ENCODE peak calls at places on chromosome 11, in four cellular contexts. W, D, Y and A are unnamed samples.

GRCh38 chr11:8209208-8209807 is 40.5 kb upstream of the RIC3 start:
- DNase-seq in W (peak; percentile 23), D (no peak), Y (no peak), A (peak; percentile 79)

GRCh38 chr11:126059238-126059761 is 3.4 kb downstream of the CDON start:
- DNase-seq in W (no peak), D (no peak), Y (no peak), A (no peak)

GRCh38 chr11:70883973-70884688 is 368.2 kb downstream of the SHANK2 start:
- DNase-seq in W (no peak), D (no peak), Y (no peak), A (peak; percentile 75)

GRCh38 chr11:101470881-101471535 is 112.8 kb downstream of the TRPC6 start:
- DNase-seq in W (no peak), D (no peak), Y (peak; percentile 31), A (no peak)

GRCh38 chr11:6232899-6233298 is 1.5 kb downstream of the FHIP1B start:
- DNase-seq in W (no peak), D (no peak), Y (no peak), A (no peak)

GRCh38 chr11:66071326-66071870 is 1.3 kb downstream of the PACS1 start:
- DNase-seq in W (no peak), D (no peak), Y (no peak), A (no peak)

GRCh38 chr11:86174101-86175046 is 70.2 kb upstream of the EED start:
- DNase-seq in W (no peak), D (peak; percentile 86), Y (peak; percentile 99), A (peak; percentile 91)

GRCh38 chr11:75873417-75874148 is 58.6 kb downstream of the UVRAG start:
- DNase-seq in W (no peak), D (no peak), Y (no peak), A (no peak)